ENCODE peak calls at places on chromosomes 11 and 22, in five cellular contexts. N is A549, E is tibial artery, Y is HFF-Myc, O is cardiac fibroblast. J is an unnamed sample.

GRCh38 chr11:132444891-132445290 is 1074.5 kb downstream of the NTM start:
- DNase-seq in N (no peak), E (no peak), Y (no peak), O (no peak), J (no peak)

GRCh38 chr22:45852826-45853225 is 124.1 kb downstream of the WNT7B start:
- DNase-seq in N (peak; percentile 26), E (no peak), Y (no peak), O (no peak), J (no peak)

GRCh38 chr11:90845126-90845525 is 622.3 kb upstream of the CHORDC1 start:
- DNase-seq in N (no peak), E (no peak), Y (no peak), O (no peak), J (no peak)

GRCh38 chr11:10829139-10829538 is 20.4 kb upstream of the EIF4G2 start:
- DNase-seq in N (no peak), E (no peak), Y (no peak), O (no peak), J (no peak)

GRCh38 chr11:103079833-103080232 is 12.1 kb downstream of the DCUN1D5 start:
- DNase-seq in N (no peak), E (no peak), Y (no peak), O (peak; percentile 41), J (no peak)

GRCh38 chr22:37989146-37990045 is 5.0 kb upstream of the SOX10 start:
- DNase-seq in N (no peak), E (no peak), Y (no peak), O (no peak), J (no peak)

GRCh38 chr22:39543095-39543494 is 10.5 kb upstream of the RPS19BP1 start:
- DNase-seq in N (peak; percentile 35), E (no peak), Y (no peak), O (peak; percentile 50), J (no peak)

GRCh38 chr11:88188251-88189030 is 13.2 kb upstream of the RAB38 start:
- DNase-seq in N (no peak), E (no peak), Y (no peak), O (no peak), J (no peak)

GRCh38 chr11:61671527-61671926 is 8.7 kb upstream of the DAGLA start:
- DNase-seq in N (peak; percentile 51), E (no peak), Y (no peak), O (no peak), J (no peak)

GRCh38 chr22:30866216-30866615 is 102.4 kb downstream of the MORC2 start:
- DNase-seq in N (no peak), E (peak; percentile 35), Y (no peak), O (no peak), J (no peak)

GRCh38 chr11:115548878-115549528 is 44.8 kb upstream of the CADM1 start:
- DNase-seq in N (peak; percentile 62), E (no peak), Y (no peak), O (no peak), J (peak; percentile 51)

GRCh38 chr22:19849800-19850481 is 4.7 kb downstream of the GNB1L start:
- DNase-seq in N (no peak), E (no peak), Y (no peak), O (no peak), J (no peak)

GRCh38 chr11:105449100-105449734 is 160.7 kb upstream of the GRIA4 start:
- DNase-seq in N (no peak), E (no peak), Y (no peak), O (no peak), J (no peak)

GRCh38 chr11:86287468-86287796 is 14.6 kb upstream of the HIKESHI start:
- DNase-seq in N (no peak), E (no peak), Y (no peak), O (no peak), J (no peak)

GRCh38 chr22:19346677-19347265 is 55.3 kb upstream of the CLTCL1 start:
- DNase-seq in N (no peak), E (no peak), Y (no peak), O (no peak), J (no peak)

GRCh38 chr11:75802913-75803820 is 11.8 kb upstream of the UVRAG start:
- DNase-seq in N (peak; percentile 68), E (peak; percentile 81), Y (peak; percentile 61), O (peak; percentile 82), J (no peak)

GRCh38 chr11:71200172-71200716 is 52.1 kb downstream of the SHANK2 start:
- DNase-seq in N (no peak), E (no peak), Y (no peak), O (no peak), J (no peak)

GRCh38 chr11:57776101-57776511 is 14.5 kb downstream of the CTNND1 start:
- DNase-seq in N (no peak), E (no peak), Y (no peak), O (peak; percentile 48), J (no peak)

GRCh38 chr11:113581713-113582112 is 106.5 kb upstream of the DRD2 start:
- DNase-seq in N (no peak), E (no peak), Y (no peak), O (no peak), J (no peak)

GRCh38 chr11:67354314-67355022 is 1.1 kb upstream of the POLD4 start:
- DNase-seq in N (peak; percentile 98), E (peak; percentile 96), Y (peak; percentile 96), O (peak; percentile 98), J (peak; percentile 93)

GRCh38 chr22:33480118-33480517 is 421.9 kb upstream of the SYN3 start:
- DNase-seq in N (no peak), E (no peak), Y (no peak), O (no peak), J (no peak)

GRCh38 chr11:125382211-125382807 is 113.8 kb downstream of the FEZ1 start:
- DNase-seq in N (no peak), E (no peak), Y (no peak), O (no peak), J (no peak)

GRCh38 chr11:29282088-29282487 is 734.7 kb downstream of the KCNA4 start:
- DNase-seq in N (peak; percentile 92), E (no peak), Y (peak; percentile 66), O (peak; percentile 97), J (peak; percentile 83)

GRCh38 chr22:26447594-26448329 is 18.7 kb downstream of the ASPHD2 start:
- DNase-seq in N (no peak), E (peak; percentile 41), Y (no peak), O (no peak), J (no peak)

GRCh38 chr22:45757068-45757467 is 85.4 kb downstream of the ATXN10 start:
- DNase-seq in N (no peak), E (no peak), Y (no peak), O (no peak), J (no peak)

GRCh38 chr11:119489087-119489486 is 66.1 kb upstream of the THY1 start:
- DNase-seq in N (no peak), E (peak; percentile 32), Y (no peak), O (no peak), J (no peak)

GRCh38 chr11:57487920-57488319 is 27.6 kb downstream of the SLC43A1 start:
- DNase-seq in N (no peak), E (no peak), Y (no peak), O (no peak), J (no peak)

GRCh38 chr11:72576196-72576595 is 98.0 kb downstream of the PDE2A start:
- DNase-seq in N (no peak), E (peak; percentile 35), Y (no peak), O (no peak), J (no peak)

GRCh38 chr22:37309221-37310074 is 27.1 kb downstream of the CYTH4 start:
- DNase-seq in N (no peak), E (no peak), Y (no peak), O (no peak), J (no peak)

GRCh38 chr11:96238563-96239166 is 104.3 kb downstream of the MAML2 start:
- DNase-seq in N (no peak), E (no peak), Y (no peak), O (no peak), J (no peak)

GRCh38 chr22:36374603-36375024 is 13.2 kb downstream of the MYH9 start:
- DNase-seq in N (peak; percentile 73), E (peak; percentile 69), Y (no peak), O (peak; percentile 93), J (no peak)

GRCh38 chr11:15800121-15800800 is 556.1 kb downstream of the SOX6 start:
- DNase-seq in N (no peak), E (peak; percentile 80), Y (no peak), O (peak; percentile 94), J (peak; percentile 18)

GRCh38 chr11:5476184-5476819 is 12.2 kb upstream of the OR52D1 start:
- DNase-seq in N (peak; percentile 65), E (no peak), Y (peak; percentile 14), O (peak; percentile 75), J (peak; percentile 9)

GRCh38 chr22:47062126-47062525 is 299.7 kb downstream of the TBC1D22A start:
- DNase-seq in N (no peak), E (no peak), Y (no peak), O (no peak), J (no peak)

DNA sequence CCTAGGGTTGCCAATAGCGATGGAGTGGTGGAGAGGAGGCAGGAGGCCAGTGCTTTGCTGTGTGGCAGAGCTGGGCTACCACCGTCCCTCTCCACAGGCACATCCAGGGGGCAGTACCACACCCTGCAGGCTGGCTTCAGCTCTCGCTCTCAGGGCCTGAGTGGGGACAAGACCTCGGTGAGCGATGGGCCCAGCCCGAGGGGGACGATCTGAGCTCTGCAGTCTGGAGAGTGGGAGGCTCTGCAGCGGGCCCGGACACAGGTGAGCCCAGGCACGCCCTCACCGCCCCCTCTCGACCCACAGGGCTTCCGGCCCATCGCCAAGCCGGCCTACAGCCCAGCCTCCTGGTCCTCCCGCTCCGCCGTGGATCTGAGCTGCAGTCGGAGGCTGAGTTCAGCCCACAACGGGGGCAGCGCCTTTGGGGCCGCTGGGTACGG is 2.5 kb downstream of the PKP3 start:
- DNase-seq in N (peak; percentile 78), E (no peak), Y (no peak), O (no peak), J (no peak)
- TF ChIP-seq CTCF in N (no peak), E (no peak), Y (peak; percentile 23), O (peak; percentile 18), J (peak; percentile 49)

GRCh38 chr22:23749747-23750373 is 1.1 kb downstream of the ZNF70 start:
- DNase-seq in N (no peak), E (no peak), Y (no peak), O (no peak), J (no peak)
- H3K4me3 ChIP-seq in N (peak overlapping the region; percentile 97), E (peak overlapping the region; percentile 71), Y (peak overlapping the region; percentile 90), O (peak overlapping the region; percentile 93), J (peak overlapping the region; percentile 69)

DNA sequence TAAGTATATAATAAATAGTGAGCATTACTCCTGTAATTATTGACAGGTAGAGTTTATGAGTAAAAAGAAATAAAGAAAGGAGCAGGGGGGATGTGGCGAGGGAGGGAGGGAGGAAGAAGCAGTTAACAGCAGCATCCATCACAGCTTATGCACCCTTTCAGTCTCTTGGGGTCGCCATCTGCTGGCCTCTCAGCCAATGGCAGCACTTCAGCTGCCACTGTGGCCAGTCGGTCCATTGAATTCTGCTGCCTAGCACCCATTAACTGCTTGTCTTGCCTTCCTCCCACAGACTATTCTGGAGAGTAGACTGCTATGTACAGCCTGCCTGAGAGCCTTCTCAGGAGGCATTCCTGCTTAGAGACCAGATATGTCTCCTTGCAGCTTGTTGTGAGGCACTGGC is 388.3 kb downstream of the TENM4 start:
- DNase-seq in N (no peak), E (no peak), Y (no peak), O (no peak), J (no peak)
- TF ChIP-seq CTCF in N (no peak), E (no peak), Y (peak; percentile 35), O (no peak), J (peak; percentile 52)

DNA sequence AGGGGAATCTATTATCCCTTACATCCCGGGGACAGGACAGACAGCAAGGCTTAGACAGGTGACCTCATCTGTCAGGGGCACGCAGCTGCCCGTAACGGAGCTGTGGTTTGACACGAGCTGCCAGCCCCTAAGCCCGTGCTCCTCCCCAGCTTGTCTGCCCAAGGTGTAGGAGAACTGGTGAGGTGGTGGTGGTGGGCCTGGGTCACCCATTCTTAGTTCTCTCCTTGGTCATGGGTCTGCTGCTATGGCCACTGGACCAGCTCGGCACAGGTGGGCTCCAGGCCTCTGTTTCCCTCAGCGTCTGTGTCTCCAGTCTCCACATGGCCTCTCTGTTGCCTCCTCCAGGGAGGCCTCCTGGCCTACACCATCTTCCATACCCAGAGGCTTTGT is 5.4 kb downstream of the PARVG start:
- DNase-seq in N (no peak), E (peak; percentile 53), Y (no peak), O (no peak), J (no peak)
- H3K4me3 ChIP-seq in N (no peak overlapping the region), E (no peak overlapping the region), Y (no peak overlapping the region), O (no peak overlapping the region), J (no peak overlapping the region)